ENCODE peak calls at places on chromosomes 2 and 18, in ten cellular contexts. One of them, this sample, is unnamed.

GRCh38 chr2:96773922-96774321 is 13.2 kb downstream of the CNNM4 start:
- DNase-seq in keratinocyte: no peak
- DNase-seq in AG04450: no peak
- DNase-seq in naive thymus-derived CD4-positive, alpha-beta T cell: peak; percentile 49
- DNase-seq in right lobe of liver: no peak
- DNase-seq in neural progenitor cell: no peak
- DNase-seq in Karpas-422: peak; percentile 86
- DNase-seq in adrenal gland: no peak
- DNase-seq in effector memory CD4-positive, alpha-beta T cell: peak; percentile 31
- DNase-seq in body of pancreas: no peak
- DNase-seq in this sample: peak; percentile 67

GRCh38 chr2:151569167-151569566 is 159.5 kb downstream of the RIF1 start:
- DNase-seq in keratinocyte: no peak
- DNase-seq in AG04450: no peak
- DNase-seq in naive thymus-derived CD4-positive, alpha-beta T cell: no peak
- DNase-seq in right lobe of liver: no peak
- DNase-seq in neural progenitor cell: no peak
- DNase-seq in Karpas-422: no peak
- DNase-seq in adrenal gland: no peak
- DNase-seq in effector memory CD4-positive, alpha-beta T cell: no peak
- DNase-seq in body of pancreas: no peak
- DNase-seq in this sample: no peak

GRCh38 chr18:49628993-49629795 is 67.3 kb downstream of the LIPG start:
- DNase-seq in keratinocyte: no peak
- DNase-seq in AG04450: no peak
- DNase-seq in naive thymus-derived CD4-positive, alpha-beta T cell: no peak
- DNase-seq in right lobe of liver: peak; percentile 88
- DNase-seq in neural progenitor cell: no peak
- DNase-seq in Karpas-422: no peak
- DNase-seq in adrenal gland: peak; percentile 20
- DNase-seq in effector memory CD4-positive, alpha-beta T cell: no peak
- DNase-seq in body of pancreas: peak; percentile 60
- DNase-seq in this sample: peak; percentile 77

GRCh38 chr2:65355190-65355831 is 77.1 kb downstream of the SPRED2 start:
- DNase-seq in keratinocyte: no peak
- DNase-seq in AG04450: no peak
- DNase-seq in naive thymus-derived CD4-positive, alpha-beta T cell: no peak
- DNase-seq in right lobe of liver: no peak
- DNase-seq in neural progenitor cell: no peak
- DNase-seq in Karpas-422: no peak
- DNase-seq in adrenal gland: no peak
- DNase-seq in effector memory CD4-positive, alpha-beta T cell: no peak
- DNase-seq in body of pancreas: no peak
- DNase-seq in this sample: peak; percentile 74

GRCh38 chr2:197972017-197972416 is 167.6 kb downstream of the PLCL1 start:
- DNase-seq in keratinocyte: no peak
- DNase-seq in AG04450: peak; percentile 48
- DNase-seq in naive thymus-derived CD4-positive, alpha-beta T cell: no peak
- DNase-seq in right lobe of liver: no peak
- DNase-seq in neural progenitor cell: no peak
- DNase-seq in Karpas-422: no peak
- DNase-seq in adrenal gland: peak; percentile 74
- DNase-seq in effector memory CD4-positive, alpha-beta T cell: no peak
- DNase-seq in body of pancreas: peak; percentile 76
- DNase-seq in this sample: no peak

GRCh38 chr2:168457177-168457905 is 1.3 kb downstream of the CERS6 start:
- DNase-seq in keratinocyte: no peak
- DNase-seq in AG04450: no peak
- DNase-seq in naive thymus-derived CD4-positive, alpha-beta T cell: peak; percentile 19
- DNase-seq in right lobe of liver: no peak
- DNase-seq in neural progenitor cell: no peak
- DNase-seq in Karpas-422: no peak
- DNase-seq in adrenal gland: peak; percentile 14
- DNase-seq in effector memory CD4-positive, alpha-beta T cell: no peak
- DNase-seq in body of pancreas: no peak
- DNase-seq in this sample: peak; percentile 34

GRCh38 chr2:3626817-3627499 is 31.0 kb upstream of the ALLC start:
- DNase-seq in keratinocyte: no peak
- DNase-seq in AG04450: no peak
- DNase-seq in naive thymus-derived CD4-positive, alpha-beta T cell: no peak
- DNase-seq in right lobe of liver: no peak
- DNase-seq in neural progenitor cell: no peak
- DNase-seq in Karpas-422: no peak
- DNase-seq in adrenal gland: no peak
- DNase-seq in effector memory CD4-positive, alpha-beta T cell: no peak
- DNase-seq in body of pancreas: no peak
- DNase-seq in this sample: no peak

GRCh38 chr2:238286551-238286950 is 1.9 kb downstream of the PER2 start:
- DNase-seq in keratinocyte: no peak
- DNase-seq in AG04450: peak; percentile 62
- DNase-seq in naive thymus-derived CD4-positive, alpha-beta T cell: no peak
- DNase-seq in right lobe of liver: peak; percentile 88
- DNase-seq in neural progenitor cell: no peak
- DNase-seq in Karpas-422: no peak
- DNase-seq in adrenal gland: peak; percentile 86
- DNase-seq in effector memory CD4-positive, alpha-beta T cell: no peak
- DNase-seq in body of pancreas: peak; percentile 93
- DNase-seq in this sample: peak; percentile 64

GRCh38 chr2:72126186-72127100 is 21.2 kb downstream of the CYP26B1 start:
- DNase-seq in keratinocyte: no peak
- DNase-seq in AG04450: no peak
- DNase-seq in naive thymus-derived CD4-positive, alpha-beta T cell: no peak
- DNase-seq in right lobe of liver: no peak
- DNase-seq in neural progenitor cell: no peak
- DNase-seq in Karpas-422: no peak
- DNase-seq in adrenal gland: no peak
- DNase-seq in effector memory CD4-positive, alpha-beta T cell: no peak
- DNase-seq in body of pancreas: no peak
- DNase-seq in this sample: no peak

DNA sequence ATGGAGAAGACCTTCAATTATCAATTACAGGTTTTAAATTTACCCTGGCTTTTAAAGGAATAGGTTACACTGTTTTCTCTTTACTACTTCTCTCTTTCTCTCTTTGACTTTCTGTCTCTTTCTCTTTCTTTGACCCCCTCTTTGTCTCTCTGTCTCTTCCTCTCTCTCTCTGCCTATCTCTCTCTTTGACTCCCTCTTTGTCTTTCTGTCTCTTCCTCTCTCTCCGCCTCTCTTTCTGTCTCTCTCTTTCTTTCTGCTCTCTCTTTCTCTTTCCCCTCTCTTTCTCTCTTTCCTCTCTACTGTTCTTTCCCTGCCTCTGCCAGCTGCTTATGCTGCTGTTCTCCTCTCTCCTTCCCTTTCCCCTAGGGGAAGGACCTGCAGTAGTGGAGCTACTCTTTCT is 175.7 kb downstream of the MTCL1 start:
- DNase-seq in keratinocyte: no peak
- DNase-seq in AG04450: no peak
- DNase-seq in naive thymus-derived CD4-positive, alpha-beta T cell: no peak
- DNase-seq in right lobe of liver: no peak
- DNase-seq in neural progenitor cell: no peak
- DNase-seq in Karpas-422: no peak
- DNase-seq in adrenal gland: no peak
- DNase-seq in effector memory CD4-positive, alpha-beta T cell: no peak
- DNase-seq in body of pancreas: no peak
- DNase-seq in this sample: no peak
- H3K27me3 ChIP-seq in keratinocyte: no peaks in the 10 kb centered on the region
- H3K27me3 ChIP-seq in AG04450: no peaks in the 10 kb centered on the region
- H3K27me3 ChIP-seq in naive thymus-derived CD4-positive, alpha-beta T cell: no peaks in the 10 kb centered on the region
- H3K27me3 ChIP-seq in right lobe of liver: no peaks in the 10 kb centered on the region
- H3K27me3 ChIP-seq in neural progenitor cell: no peaks in the 10 kb centered on the region
- H3K27me3 ChIP-seq in Karpas-422: no peaks in the 10 kb centered on the region
- H3K27me3 ChIP-seq in adrenal gland: no peaks in the 10 kb centered on the region
- H3K27me3 ChIP-seq in effector memory CD4-positive, alpha-beta T cell: no peaks in the 10 kb centered on the region
- H3K27me3 ChIP-seq in body of pancreas: no peaks in the 10 kb centered on the region
- H3K27me3 ChIP-seq in this sample: no peaks in the 10 kb centered on the region

GRCh38 chr18:62796216-62796621 is 80.9 kb downstream of the PHLPP1 start:
- DNase-seq in keratinocyte: no peak
- DNase-seq in AG04450: no peak
- DNase-seq in naive thymus-derived CD4-positive, alpha-beta T cell: no peak
- DNase-seq in right lobe of liver: no peak
- DNase-seq in neural progenitor cell: no peak
- DNase-seq in Karpas-422: no peak
- DNase-seq in adrenal gland: no peak
- DNase-seq in effector memory CD4-positive, alpha-beta T cell: no peak
- DNase-seq in body of pancreas: no peak
- DNase-seq in this sample: peak; percentile 30

GRCh38 chr18:62799977-62800376 is 84.6 kb downstream of the PHLPP1 start:
- DNase-seq in keratinocyte: no peak
- DNase-seq in AG04450: no peak
- DNase-seq in naive thymus-derived CD4-positive, alpha-beta T cell: no peak
- DNase-seq in right lobe of liver: no peak
- DNase-seq in neural progenitor cell: no peak
- DNase-seq in Karpas-422: no peak
- DNase-seq in adrenal gland: no peak
- DNase-seq in effector memory CD4-positive, alpha-beta T cell: no peak
- DNase-seq in body of pancreas: no peak
- DNase-seq in this sample: no peak

GRCh38 chr18:62802523-62802922 is 87.2 kb downstream of the PHLPP1 start:
- DNase-seq in keratinocyte: no peak
- DNase-seq in AG04450: no peak
- DNase-seq in naive thymus-derived CD4-positive, alpha-beta T cell: no peak
- DNase-seq in right lobe of liver: no peak
- DNase-seq in neural progenitor cell: no peak
- DNase-seq in Karpas-422: no peak
- DNase-seq in adrenal gland: no peak
- DNase-seq in effector memory CD4-positive, alpha-beta T cell: no peak
- DNase-seq in body of pancreas: no peak
- DNase-seq in this sample: peak; percentile 38

GRCh38 chr18:62795813-62796212 is 80.5 kb downstream of the PHLPP1 start:
- DNase-seq in keratinocyte: no peak
- DNase-seq in AG04450: no peak
- DNase-seq in naive thymus-derived CD4-positive, alpha-beta T cell: no peak
- DNase-seq in right lobe of liver: no peak
- DNase-seq in neural progenitor cell: no peak
- DNase-seq in Karpas-422: no peak
- DNase-seq in adrenal gland: no peak
- DNase-seq in effector memory CD4-positive, alpha-beta T cell: no peak
- DNase-seq in body of pancreas: no peak
- DNase-seq in this sample: no peak

DNA sequence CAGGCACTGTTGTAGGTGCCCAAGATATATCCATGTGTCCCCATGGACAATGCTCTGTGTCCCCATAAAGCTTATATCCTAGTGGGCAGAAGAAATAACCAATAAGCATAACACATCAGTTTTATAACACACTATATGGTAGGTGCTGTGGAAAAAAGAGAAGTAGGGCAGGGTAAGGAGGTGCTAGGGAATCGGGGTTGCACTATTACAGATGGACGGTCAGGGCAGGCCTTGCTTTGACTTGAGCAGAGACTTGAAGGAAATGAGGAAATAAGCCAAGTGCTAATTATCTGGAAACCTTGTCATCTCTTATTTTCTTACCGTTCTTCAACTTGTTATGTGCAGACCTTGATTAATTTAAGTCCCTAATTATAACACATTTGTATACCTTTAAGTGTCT is 82.0 kb downstream of the PHLPP1 start:
- DNase-seq in keratinocyte: no peak
- DNase-seq in AG04450: no peak
- DNase-seq in naive thymus-derived CD4-positive, alpha-beta T cell: no peak
- DNase-seq in right lobe of liver: no peak
- DNase-seq in neural progenitor cell: no peak
- DNase-seq in Karpas-422: no peak
- DNase-seq in adrenal gland: no peak
- DNase-seq in effector memory CD4-positive, alpha-beta T cell: no peak
- DNase-seq in body of pancreas: no peak
- DNase-seq in this sample: no peak
- H3K27ac ChIP-seq in keratinocyte: no peak overlapping the region
- H3K27ac ChIP-seq in AG04450: no peak overlapping the region
- H3K27ac ChIP-seq in naive thymus-derived CD4-positive, alpha-beta T cell: no peak overlapping the region
- H3K27ac ChIP-seq in right lobe of liver: peak overlapping the region; percentile 69
- H3K27ac ChIP-seq in neural progenitor cell: no peak overlapping the region
- H3K27ac ChIP-seq in Karpas-422: no peak overlapping the region
- H3K27ac ChIP-seq in adrenal gland: no peak overlapping the region
- H3K27ac ChIP-seq in effector memory CD4-positive, alpha-beta T cell: no peak overlapping the region
- H3K27ac ChIP-seq in body of pancreas: no peak overlapping the region
- H3K27ac ChIP-seq in this sample: no peak overlapping the region

DNA sequence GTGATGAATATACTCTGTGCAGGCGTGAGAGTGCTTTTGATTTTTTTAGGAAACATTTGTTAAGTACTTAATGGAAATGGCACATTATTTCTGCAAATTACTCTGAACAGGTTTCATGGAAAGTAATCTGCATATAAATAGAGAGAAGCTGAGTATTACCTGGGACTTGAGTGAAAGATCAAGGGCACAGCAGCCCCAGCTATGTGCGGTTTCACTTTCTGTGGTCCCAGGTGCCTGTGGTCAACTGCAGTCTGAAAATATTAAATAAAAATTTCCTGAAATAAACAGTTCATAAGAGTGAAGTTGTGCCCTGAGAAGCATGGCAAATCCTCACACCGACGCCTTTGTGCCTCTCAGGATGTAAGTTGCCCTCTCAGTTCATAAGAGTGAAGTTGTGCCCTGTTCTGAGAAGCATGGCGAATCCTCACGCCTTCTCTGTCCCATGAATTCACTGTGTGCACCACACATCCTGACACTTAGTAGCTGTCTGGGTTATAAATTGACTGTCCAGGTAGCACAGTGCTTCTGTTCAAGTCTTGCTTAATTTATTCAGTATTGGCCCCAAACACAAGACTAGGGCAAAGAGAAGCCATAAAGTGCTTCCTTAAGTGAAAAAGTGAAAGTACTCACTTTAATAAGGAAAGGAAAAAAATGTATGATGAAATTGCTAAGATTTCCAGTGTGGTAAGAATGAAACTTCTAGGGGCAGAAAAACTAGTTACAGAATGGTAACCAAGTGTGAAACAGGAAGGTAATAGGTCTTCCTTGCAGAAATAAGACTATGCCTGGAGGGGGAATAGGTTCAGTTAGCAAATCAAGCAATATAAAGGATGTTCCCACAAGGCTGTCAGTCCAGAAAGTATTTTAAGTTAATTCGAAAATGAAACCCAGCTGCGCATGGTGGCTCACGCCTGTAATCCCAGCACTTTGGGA is 4.3 kb upstream of the SNTG2 start:
- DNase-seq in keratinocyte: no peak
- DNase-seq in AG04450: no peak
- DNase-seq in naive thymus-derived CD4-positive, alpha-beta T cell: no peak
- DNase-seq in right lobe of liver: no peak
- DNase-seq in neural progenitor cell: no peak
- DNase-seq in Karpas-422: no peak
- DNase-seq in adrenal gland: no peak
- DNase-seq in effector memory CD4-positive, alpha-beta T cell: no peak
- DNase-seq in body of pancreas: no peak
- DNase-seq in this sample: no peak
- H3K4me3 ChIP-seq in keratinocyte: no peak overlapping the region
- H3K4me3 ChIP-seq in AG04450: no peak overlapping the region
- H3K4me3 ChIP-seq in naive thymus-derived CD4-positive, alpha-beta T cell: no peak overlapping the region
- H3K4me3 ChIP-seq in right lobe of liver: no peak overlapping the region
- H3K4me3 ChIP-seq in neural progenitor cell: no peak overlapping the region
- H3K4me3 ChIP-seq in Karpas-422: peak overlapping the region; percentile 22
- H3K4me3 ChIP-seq in adrenal gland: no peak overlapping the region
- H3K4me3 ChIP-seq in effector memory CD4-positive, alpha-beta T cell: no peak overlapping the region
- H3K4me3 ChIP-seq in body of pancreas: no peak overlapping the region
- H3K4me3 ChIP-seq in this sample: no peak overlapping the region

DNA sequence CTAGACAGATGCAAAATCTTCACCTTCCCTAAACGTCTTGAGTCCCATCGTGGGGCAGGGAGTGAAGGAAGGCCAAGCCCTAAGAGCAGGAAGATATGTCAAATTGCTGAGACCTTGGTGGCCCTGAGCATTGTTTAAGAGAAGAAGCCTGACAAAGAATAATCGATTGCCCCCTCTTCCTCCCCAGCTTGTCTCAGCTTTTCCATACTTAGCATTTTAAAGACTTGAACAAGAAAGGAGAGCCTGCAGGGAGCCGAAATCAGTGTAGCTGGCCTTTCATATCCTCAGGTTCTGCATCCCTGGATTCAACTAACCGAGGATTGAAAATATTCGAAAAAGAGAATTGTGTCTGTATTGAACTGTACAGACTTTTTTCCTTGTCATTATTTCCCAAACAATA is 157.7 kb upstream of the DLX2 start:
- DNase-seq in keratinocyte: no peak
- DNase-seq in AG04450: no peak
- DNase-seq in naive thymus-derived CD4-positive, alpha-beta T cell: no peak
- DNase-seq in right lobe of liver: no peak
- DNase-seq in neural progenitor cell: no peak
- DNase-seq in Karpas-422: no peak
- DNase-seq in adrenal gland: no peak
- DNase-seq in effector memory CD4-positive, alpha-beta T cell: no peak
- DNase-seq in body of pancreas: no peak
- DNase-seq in this sample: no peak
- H3K27me3 ChIP-seq in keratinocyte: no peaks in the 10 kb centered on the region
- H3K27me3 ChIP-seq in AG04450: no peaks in the 10 kb centered on the region
- H3K27me3 ChIP-seq in naive thymus-derived CD4-positive, alpha-beta T cell: no peaks in the 10 kb centered on the region
- H3K27me3 ChIP-seq in right lobe of liver: no peaks in the 10 kb centered on the region
- H3K27me3 ChIP-seq in neural progenitor cell: no peaks in the 10 kb centered on the region
- H3K27me3 ChIP-seq in Karpas-422: no peaks in the 10 kb centered on the region
- H3K27me3 ChIP-seq in adrenal gland: no peaks in the 10 kb centered on the region
- H3K27me3 ChIP-seq in effector memory CD4-positive, alpha-beta T cell: no peaks in the 10 kb centered on the region
- H3K27me3 ChIP-seq in body of pancreas: no peaks in the 10 kb centered on the region
- H3K27me3 ChIP-seq in this sample: no peaks in the 10 kb centered on the region